ENCODE peak calls at places on chromosome 11, in six cellular contexts. M is activated T-cell treated with anti-CD3 and anti-CD28 coated beads for 4 hours; X is stimulated activated CD4-positive, alpha-beta T cell treated with anti-CD3 and anti-CD28 coated beads, Interleukin-1b, Interleukin-23, amount 100 ng/mL, for 24 hours; U is neuronal stem cell; Y is right lobe of liver; T is WTC11. H is an unnamed sample.

GRCh38 chr11:74255741-74256369 is 55.6 kb downstream of the P4HA3 start:
- DNase-seq in X (peak), T (peak), Y (no peak), M (peak), U (peak), H (peak)

GRCh38 chr11:109770323-109770722 is 322.9 kb upstream of the ZC3H12C start:
- DNase-seq in U (no peak), M (no peak), X (no peak), Y (no peak), T (no peak), H (no peak)

GRCh38 chr11:2314136-2314524 is 12.3 kb downstream of the TSPAN32 start:
- DNase-seq in T (no peak), U (no peak), Y (no peak), X (no peak), M (no peak), H (no peak)

GRCh38 chr11:86515297-86516094 is 140.8 kb downstream of the CCDC81 start:
- DNase-seq in M (no peak), X (no peak), Y (no peak), U (no peak), T (no peak), H (no peak)

GRCh38 chr11:69253028-69253427 is 40.9 kb upstream of the MYEOV start:
- DNase-seq in Y (no peak), M (no peak), T (no peak), X (no peak), U (no peak), H (no peak)

GRCh38 chr11:66567787-66568123 is 651 bp downstream of the CTSF start:
- DNase-seq in M (no peak), Y (no peak), T (no peak), U (no peak), X (no peak), H (no peak)

GRCh38 chr11:6570691-6571427 is 32.6 kb downstream of the RRP8 start:
- DNase-seq in X (no peak), Y (no peak), T (peak), U (no peak), M (no peak), H (no peak)

GRCh38 chr11:99316761-99317475 is 296.2 kb downstream of the CNTN5 start:
- DNase-seq in X (no peak), U (no peak), M (no peak), T (no peak), Y (no peak), H (no peak)

GRCh38 chr11:35126879-35127576 is 11.9 kb upstream of the CD44 start:
- DNase-seq in Y (no peak), U (no peak), X (no peak), T (no peak), M (no peak), H (no peak)

GRCh38 chr11:122632178-122632824 is 23.2 kb upstream of the UBASH3B start:
- DNase-seq in X (no peak), U (no peak), T (no peak), M (no peak), Y (no peak), H (no peak)

GRCh38 chr11:116857936-116858335 is 20.5 kb upstream of the APOA1 start:
- DNase-seq in X (no peak), U (no peak), M (no peak), T (no peak), Y (no peak), H (no peak)

GRCh38 chr11:118033443-118033842 is 43.4 kb upstream of the TMPRSS4 start:
- DNase-seq in Y (no peak), M (no peak), X (no peak), U (no peak), T (no peak), H (no peak)

GRCh38 chr11:31779268-31779879 is 31.7 kb downstream of the PAX6 start:
- DNase-seq in M (no peak), Y (no peak), U (no peak), X (no peak), T (no peak), H (no peak)

GRCh38 chr11:1368966-1369365 is 20.8 kb upstream of the BRSK2 start:
- DNase-seq in X (no peak), Y (no peak), U (no peak), M (no peak), T (no peak), H (no peak)

GRCh38 chr11:131300304-131300703 is 70.1 kb upstream of the NTM start:
- DNase-seq in X (no peak), T (no peak), U (no peak), Y (no peak), M (no peak), H (no peak)

GRCh38 chr11:15223318-15223717 is 108.6 kb downstream of the INSC start:
- DNase-seq in Y (no peak), T (no peak), U (no peak), M (no peak), X (no peak), H (no peak)

GRCh38 chr11:90288207-90288821 is 65.5 kb upstream of the CHORDC1 start:
- DNase-seq in M (no peak), T (no peak), U (peak), X (no peak), Y (no peak), H (no peak)

GRCh38 chr11:33942954-33943353 is 51.1 kb upstream of the LMO2 start:
- DNase-seq in U (no peak), Y (no peak), X (no peak), T (no peak), M (no peak), H (no peak)